ENCODE peak calls at places on chromosomes 5 and 9, in five cellular contexts. J is keratinocyte; Q is KG1; H is stimulated activated CD8-positive, alpha-beta memory T cell treated with anti-CD3 and anti-CD28 coated beads, Interleukin-2, amount 100 ng/mL, for 48 hours; L is activated T-helper 1 cell treated with anti-CD3 and anti-CD28 coated beads, Interleukin-12 subunit alpha, Interleukin-12 subunit beta, Interleukin-2, Interleukin-4 antibody, amounts not matched to agents 30 ng/mL and 10 ng/mL and 1 ng/mL, durations not matched to agents 14 hours and 24 hours and 36 hours. A is an unnamed sample.
A peak's percentile ranks its signal among the peaks of the same experiment; 100 is the strongest.

GRCh38 chr5:80870442-80870841 is 89.7 kb upstream of the RASGRF2 start:
- DNase-seq in J (no peak), Q (no peak), H (no peak), L (no peak), A (no peak)

GRCh38 chr5:157554180-157555030 is 21.2 kb downstream of the ADAM19 start:
- DNase-seq in J (no peak), L (no peak), Q (no peak), H (no peak), A (peak; percentile 31)

GRCh38 chr5:61659221-61659696 is 327.2 kb downstream of the ZSWIM6 start:
- DNase-seq in J (no peak), Q (no peak), H (no peak), L (no peak), A (no peak)

GRCh38 chr9:123358181-123358894 is 2.3 kb downstream of the CRB2 start:
- DNase-seq in H (no peak), L (no peak), J (no peak), Q (no peak), A (no peak)

GRCh38 chr9:135015986-135016640 is 71.4 kb upstream of the OLFM1 start:
- DNase-seq in Q (no peak), L (no peak), J (no peak), H (no peak), A (no peak)

GRCh38 chr5:75412111-75412990 is 75.3 kb downstream of the HMGCR start:
- DNase-seq in L (no peak), H (no peak), Q (no peak), J (no peak), A (no peak)

GRCh38 chr9:120324461-120324860 is 255.5 kb downstream of the CDK5RAP2 start:
- DNase-seq in H (no peak), L (no peak), Q (no peak), J (no peak), A (no peak)

GRCh38 chr5:14628346-14628745 is 36.2 kb upstream of the OTULIN start:
- DNase-seq in L (peak; percentile 41), Q (peak; percentile 10), J (peak; percentile 2), H (peak; percentile 23), A (no peak)

GRCh38 chr9:14315754-14316573 is 2.0 kb upstream of the NFIB start:
- DNase-seq in J (no peak), L (no peak), H (no peak), Q (no peak), A (no peak)

GRCh38 chr9:111789881-111790280 is 4.9 kb downstream of the SHOC1 start:
- DNase-seq in Q (no peak), J (no peak), H (no peak), L (no peak), A (no peak)

GRCh38 chr5:75720882-75721281 is 3.6 kb upstream of the POC5 start:
- DNase-seq in J (no peak), Q (no peak), H (no peak), L (no peak), A (no peak)

GRCh38 chr5:11449217-11449616 is 455.0 kb downstream of the CTNND2 start:
- DNase-seq in H (no peak), J (no peak), L (no peak), Q (no peak), A (no peak)

GRCh38 chr9:74577956-74578355 is 80.8 kb downstream of the RORB start:
- DNase-seq in H (no peak), J (no peak), L (no peak), Q (no peak), A (no peak)

GRCh38 chr9:31304576-31304975 is 1079.9 kb upstream of the ACO1 start:
- DNase-seq in J (peak; percentile 79), Q (no peak), L (no peak), H (no peak), A (no peak)

GRCh38 chr9:136433849-136434579 is 5.6 kb downstream of the INPP5E start:
- DNase-seq in L (no peak), Q (no peak), J (no peak), H (no peak), A (no peak)

GRCh38 chr9:16672501-16672900 is 198.0 kb downstream of the BNC2 start:
- DNase-seq in J (no peak), L (no peak), Q (no peak), H (no peak), A (no peak)

GRCh38 chr9:37531699-37532098 is 44.5 kb downstream of the FBXO10 start:
- DNase-seq in J (no peak), L (no peak), H (no peak), Q (no peak), A (peak; percentile 26)

GRCh38 chr5:159094745-159095144 is 5.0 kb downstream of the EBF1 start:
- DNase-seq in J (no peak), H (no peak), Q (no peak), L (no peak), A (peak; percentile 67)

GRCh38 chr9:134892221-134892620 is 11.6 kb downstream of the FCN2 start:
- DNase-seq in Q (no peak), L (no peak), H (no peak), J (no peak), A (no peak)

GRCh38 chr9:129990269-129991005 is 52.6 kb downstream of the FNBP1 start:
- DNase-seq in H (no peak), J (no peak), L (peak; percentile 23), Q (no peak), A (no peak)

GRCh38 chr5:110478899-110479298 is 247.6 kb downstream of the TMEM232 start:
- DNase-seq in Q (no peak), J (peak; percentile 21), L (no peak), H (no peak), A (no peak)

GRCh38 chr5:69231281-69231680 is 3.4 kb upstream of the CDK7 start:
- DNase-seq in J (no peak), H (no peak), L (no peak), Q (no peak), A (no peak)

GRCh38 chr9:31364171-31364570 is 1020.3 kb upstream of the ACO1 start:
- DNase-seq in L (no peak), H (no peak), Q (no peak), J (no peak), A (no peak)

GRCh38 chr9:94656190-94656589 is 16.9 kb upstream of the FBP1 start:
- DNase-seq in H (no peak), J (no peak), L (peak; percentile 51), Q (peak; percentile 38), A (peak; percentile 73)

GRCh38 chr5:53542917-53543316 is 17.5 kb upstream of the NDUFS4 start:
- DNase-seq in H (no peak), J (no peak), Q (no peak), L (no peak), A (no peak)

GRCh38 chr5:65861830-65862241 is 64.5 kb upstream of the ERBIN start:
- DNase-seq in J (peak; percentile 48), H (no peak), L (no peak), Q (no peak), A (no peak)

GRCh38 chr5:174996941-174997340 is 272.6 kb downstream of the MSX2 start:
- DNase-seq in H (no peak), L (no peak), J (no peak), Q (no peak), A (no peak)

GRCh38 chr5:126095001-126095400 is 328.2 kb upstream of the GRAMD2B start:
- DNase-seq in J (no peak), L (no peak), H (no peak), Q (no peak), A (no peak)

GRCh38 chr9:75238311-75238976 is 150.1 kb downstream of the OSTF1 start:
- DNase-seq in H (no peak), J (no peak), L (peak; percentile 10), Q (peak; percentile 35), A (no peak)

A was measured in stimulated activated naive B cell treated with anti-CD40 and anti-IgM and Interleukin-4, amounts not matched to agents 10 μg/mL and 1 μg/mL and 100 μg/mL, for 72 hours.